ENCODE peak calls at places on chromosomes 6 and 20, in five cellular contexts. One of them, this sample, is unnamed.

GRCh38 chr6:15385521-15385920 is 139.7 kb downstream of the JARID2 start:
- DNase-seq in pancreas: no peak
- DNase-seq in iris pigment epithelial cell: no peak
- DNase-seq in T-cell: no peak
- DNase-seq in WERI-Rb-1: no peak
- DNase-seq in this sample: no peak

GRCh38 chr6:73521351-73522254 is 771 bp upstream of the EEF1A1 start:
- DNase-seq in WERI-Rb-1: no peak
- DNase-seq in pancreas: peak
- DNase-seq in iris pigment epithelial cell: peak
- DNase-seq in T-cell: no peak
- DNase-seq in this sample: no peak

GRCh38 chr6:100001915-100002388 is 7.9 kb upstream of the MCHR2 start:
- DNase-seq in WERI-Rb-1: peak
- DNase-seq in iris pigment epithelial cell: peak
- DNase-seq in T-cell: no peak
- DNase-seq in pancreas: peak
- DNase-seq in this sample: peak

GRCh38 chr6:91045152-91045551 is 458.3 kb upstream of the MAP3K7 start:
- DNase-seq in iris pigment epithelial cell: no peak
- DNase-seq in WERI-Rb-1: no peak
- DNase-seq in T-cell: no peak
- DNase-seq in pancreas: no peak
- DNase-seq in this sample: no peak

GRCh38 chr20:62852196-62852595 is 9.4 kb downstream of the TCFL5 start:
- DNase-seq in iris pigment epithelial cell: no peak
- DNase-seq in T-cell: no peak
- DNase-seq in WERI-Rb-1: no peak
- DNase-seq in pancreas: peak
- DNase-seq in this sample: no peak

GRCh38 chr6:143955971-143956370 is 52.1 kb downstream of the PLAGL1 start:
- DNase-seq in T-cell: no peak
- DNase-seq in iris pigment epithelial cell: peak
- DNase-seq in pancreas: no peak
- DNase-seq in WERI-Rb-1: no peak
- DNase-seq in this sample: no peak

GRCh38 chr20:64101731-64102621 is 5.4 kb downstream of the NPBWR2 start:
- DNase-seq in pancreas: peak
- DNase-seq in iris pigment epithelial cell: no peak
- DNase-seq in T-cell: peak
- DNase-seq in WERI-Rb-1: peak
- DNase-seq in this sample: no peak

GRCh38 chr20:10125757-10126156 is 91.0 kb downstream of the ANKEF1 start:
- DNase-seq in T-cell: no peak
- DNase-seq in iris pigment epithelial cell: peak
- DNase-seq in pancreas: no peak
- DNase-seq in WERI-Rb-1: no peak
- DNase-seq in this sample: no peak

GRCh38 chr6:10411915-10412164 is 3.0 kb downstream of the TFAP2A start:
- DNase-seq in pancreas: no peak
- DNase-seq in WERI-Rb-1: no peak
- DNase-seq in iris pigment epithelial cell: no peak
- DNase-seq in T-cell: no peak
- DNase-seq in this sample: no peak

GRCh38 chr6:33205172-33206026 is 944 bp downstream of the HSD17B8 start:
- DNase-seq in T-cell: no peak
- DNase-seq in WERI-Rb-1: peak
- DNase-seq in iris pigment epithelial cell: peak
- DNase-seq in pancreas: no peak
- DNase-seq in this sample: peak

GRCh38 chr20:11901127-11901526 is 16.6 kb upstream of the BTBD3 start:
- DNase-seq in WERI-Rb-1: no peak
- DNase-seq in T-cell: no peak
- DNase-seq in pancreas: no peak
- DNase-seq in iris pigment epithelial cell: peak
- DNase-seq in this sample: peak

GRCh38 chr6:108921547-108922331 is 73.5 kb downstream of the ARMC2 start:
- DNase-seq in iris pigment epithelial cell: peak
- DNase-seq in pancreas: no peak
- DNase-seq in WERI-Rb-1: no peak
- DNase-seq in T-cell: no peak
- DNase-seq in this sample: no peak

GRCh38 chr6:14540276-14540675 is 422.7 kb downstream of the CD83 start:
- DNase-seq in WERI-Rb-1: no peak
- DNase-seq in iris pigment epithelial cell: no peak
- DNase-seq in pancreas: no peak
- DNase-seq in T-cell: no peak
- DNase-seq in this sample: no peak

GRCh38 chr6:129215916-129216525 is 333.1 kb downstream of the LAMA2 start:
- DNase-seq in iris pigment epithelial cell: peak
- DNase-seq in pancreas: no peak
- DNase-seq in T-cell: no peak
- DNase-seq in WERI-Rb-1: no peak
- DNase-seq in this sample: peak

GRCh38 chr6:90654166-90654565 is 67.3 kb upstream of the MAP3K7 start:
- DNase-seq in T-cell: no peak
- DNase-seq in pancreas: no peak
- DNase-seq in iris pigment epithelial cell: no peak
- DNase-seq in WERI-Rb-1: no peak
- DNase-seq in this sample: no peak

GRCh38 chr20:32577657-32578056 is 7.5 kb downstream of the NOL4L start:
- DNase-seq in pancreas: no peak
- DNase-seq in iris pigment epithelial cell: peak
- DNase-seq in WERI-Rb-1: no peak
- DNase-seq in T-cell: no peak
- DNase-seq in this sample: no peak

GRCh38 chr6:29759457-29759856 is 36.2 kb downstream of the HLA-F start:
- DNase-seq in iris pigment epithelial cell: no peak
- DNase-seq in WERI-Rb-1: no peak
- DNase-seq in pancreas: no peak
- DNase-seq in T-cell: no peak
- DNase-seq in this sample: no peak

GRCh38 chr20:53621482-53622246 is 28.0 kb upstream of the ZNF217 start:
- DNase-seq in WERI-Rb-1: no peak
- DNase-seq in T-cell: no peak
- DNase-seq in iris pigment epithelial cell: peak
- DNase-seq in pancreas: peak
- DNase-seq in this sample: peak

GRCh38 chr6:157479464-157480303 is 98.7 kb downstream of the ZDHHC14 start:
- DNase-seq in pancreas: no peak
- DNase-seq in iris pigment epithelial cell: no peak
- DNase-seq in T-cell: no peak
- DNase-seq in WERI-Rb-1: no peak
- DNase-seq in this sample: no peak

GRCh38 chr6:141552463-141552862 is 580.3 kb upstream of the GJE1 start:
- DNase-seq in T-cell: no peak
- DNase-seq in iris pigment epithelial cell: peak
- DNase-seq in pancreas: no peak
- DNase-seq in WERI-Rb-1: no peak
- DNase-seq in this sample: peak

GRCh38 chr6:88165087-88165876 is 865 bp downstream of the CNR1 start:
- DNase-seq in T-cell: no peak
- DNase-seq in iris pigment epithelial cell: no peak
- DNase-seq in WERI-Rb-1: no peak
- DNase-seq in pancreas: no peak
- DNase-seq in this sample: no peak

GRCh38 chr6:133410628-133411027 is 169.5 kb downstream of the EYA4 start:
- DNase-seq in WERI-Rb-1: no peak
- DNase-seq in iris pigment epithelial cell: no peak
- DNase-seq in pancreas: no peak
- DNase-seq in T-cell: no peak
- DNase-seq in this sample: no peak

GRCh38 chr6:16670183-16670582 is 91.1 kb downstream of the ATXN1 start:
- DNase-seq in T-cell: no peak
- DNase-seq in pancreas: no peak
- DNase-seq in WERI-Rb-1: no peak
- DNase-seq in iris pigment epithelial cell: no peak
- DNase-seq in this sample: no peak

GRCh38 chr20:13008761-13009681 is at the start of gene SPTLC3:
- DNase-seq in iris pigment epithelial cell: no peak
- DNase-seq in pancreas: peak
- DNase-seq in T-cell: no peak
- DNase-seq in WERI-Rb-1: no peak
- DNase-seq in this sample: no peak

GRCh38 chr6:18081025-18081668 is 41.3 kb downstream of the NHLRC1 start:
- DNase-seq in T-cell: no peak
- DNase-seq in iris pigment epithelial cell: no peak
- DNase-seq in pancreas: no peak
- DNase-seq in WERI-Rb-1: no peak
- DNase-seq in this sample: no peak

GRCh38 chr20:38213607-38213940 is 47.0 kb downstream of the KIAA1755 start:
- DNase-seq in WERI-Rb-1: no peak
- DNase-seq in T-cell: no peak
- DNase-seq in iris pigment epithelial cell: no peak
- DNase-seq in pancreas: no peak
- DNase-seq in this sample: no peak

GRCh38 chr6:110331816-110332215 is 26.3 kb downstream of the METTL24 start:
- DNase-seq in WERI-Rb-1: peak
- DNase-seq in T-cell: no peak
- DNase-seq in iris pigment epithelial cell: no peak
- DNase-seq in pancreas: no peak
- DNase-seq in this sample: no peak

GRCh38 chr20:59850018-59850641 is 83.3 kb downstream of the SYCP2 start:
- DNase-seq in pancreas: no peak
- DNase-seq in iris pigment epithelial cell: peak
- DNase-seq in T-cell: no peak
- DNase-seq in WERI-Rb-1: no peak
- DNase-seq in this sample: no peak

GRCh38 chr6:97866616-97867015 is 583.6 kb upstream of the MMS22L start:
- DNase-seq in T-cell: no peak
- DNase-seq in pancreas: no peak
- DNase-seq in WERI-Rb-1: no peak
- DNase-seq in iris pigment epithelial cell: no peak
- DNase-seq in this sample: no peak

GRCh38 chr20:54545959-54546358 is 70.6 kb downstream of the DOK5 start:
- DNase-seq in T-cell: no peak
- DNase-seq in WERI-Rb-1: no peak
- DNase-seq in iris pigment epithelial cell: peak
- DNase-seq in pancreas: no peak
- DNase-seq in this sample: no peak

GRCh38 chr6:17884501-17885039 is 102.9 kb downstream of the KIF13A start:
- DNase-seq in T-cell: no peak
- DNase-seq in WERI-Rb-1: no peak
- DNase-seq in iris pigment epithelial cell: no peak
- DNase-seq in pancreas: no peak
- DNase-seq in this sample: no peak

GRCh38 chr6:142551145-142551811 is 249.5 kb downstream of the ADGRG6 start:
- DNase-seq in iris pigment epithelial cell: peak
- DNase-seq in pancreas: no peak
- DNase-seq in WERI-Rb-1: peak
- DNase-seq in T-cell: peak
- DNase-seq in this sample: no peak

GRCh38 chr6:15481414-15481813 is 181.4 kb downstream of the DTNBP1 start:
- DNase-seq in iris pigment epithelial cell: no peak
- DNase-seq in pancreas: no peak
- DNase-seq in T-cell: no peak
- DNase-seq in WERI-Rb-1: no peak
- DNase-seq in this sample: no peak

GRCh38 chr6:135331002-135331401 is 149.9 kb downstream of the MYB start:
- DNase-seq in WERI-Rb-1: no peak
- DNase-seq in T-cell: no peak
- DNase-seq in pancreas: no peak
- DNase-seq in iris pigment epithelial cell: peak
- DNase-seq in this sample: peak

GRCh38 chr6:19759117-19759880 is 77.9 kb upstream of the ID4 start:
- DNase-seq in iris pigment epithelial cell: peak
- DNase-seq in pancreas: no peak
- DNase-seq in T-cell: no peak
- DNase-seq in WERI-Rb-1: no peak
- DNase-seq in this sample: peak

GRCh38 chr6:1424306-1424927 is 35.0 kb downstream of the FOXF2 start:
- DNase-seq in T-cell: no peak
- DNase-seq in pancreas: no peak
- DNase-seq in iris pigment epithelial cell: peak
- DNase-seq in WERI-Rb-1: peak
- DNase-seq in this sample: peak

GRCh38 chr6:157715766-157716171 is 107.3 kb upstream of the SNX9 start:
- DNase-seq in iris pigment epithelial cell: peak
- DNase-seq in pancreas: no peak
- DNase-seq in WERI-Rb-1: no peak
- DNase-seq in T-cell: no peak
- DNase-seq in this sample: peak

GRCh38 chr6:148272084-148272483 is 70.6 kb upstream of the SASH1 start:
- DNase-seq in T-cell: no peak
- DNase-seq in pancreas: no peak
- DNase-seq in iris pigment epithelial cell: peak
- DNase-seq in WERI-Rb-1: no peak
- DNase-seq in this sample: peak

GRCh38 chr6:143279385-143279784 is 171.1 kb downstream of the ADAT2 start:
- DNase-seq in pancreas: no peak
- DNase-seq in WERI-Rb-1: peak
- DNase-seq in iris pigment epithelial cell: peak
- DNase-seq in T-cell: no peak
- DNase-seq in this sample: peak

GRCh38 chr6:24949020-24949569 is 13.3 kb upstream of the RIPOR2 start:
- DNase-seq in T-cell: peak
- DNase-seq in iris pigment epithelial cell: no peak
- DNase-seq in WERI-Rb-1: no peak
- DNase-seq in pancreas: no peak
- DNase-seq in this sample: no peak

This sample was measured in NCI-H226.